ENCODE peak calls at places on chromosomes 7 and 10, in nine cellular contexts. S is uterus, H is ovary, M is tibial artery, P is fibroblast of lung, B is H1, G is stomach, R is neural progenitor cell, D is colonic mucosa. V is an unnamed sample. For H3K4me1, the result is how much of the 10 kb centered on the place peaks cover.

GRCh38 chr10:77643795-77644468 is 6.3 kb upstream of the KCNMA1 start:
- DNase-seq in S (peak), H (no peak), M (no peak), P (peak), B (no peak), G (peak), R (peak), D (peak), V (no peak)

GRCh38 chr7:55144333-55144954 is 125.6 kb downstream of the EGFR start:
- DNase-seq in S (no peak), H (no peak), M (no peak), P (no peak), B (no peak), G (no peak), R (peak), D (no peak), V (no peak)

GRCh38 chr10:29811751-29812427 is 177.1 kb upstream of the SVIL start:
- DNase-seq in S (peak), H (peak), M (peak), P (peak), B (no peak), G (no peak), R (no peak), D (peak), V (peak)

GRCh38 chr10:77532068-77532467 is 105.5 kb downstream of the KCNMA1 start:
- DNase-seq in S (no peak), H (no peak), M (peak), P (peak), B (no peak), G (no peak), R (no peak), D (no peak), V (no peak)

GRCh38 chr10:70474780-70475179 is 3.8 kb upstream of the PALD1 start:
- DNase-seq in S (no peak), H (no peak), M (no peak), P (no peak), B (no peak), G (no peak), R (no peak), D (no peak), V (no peak)

GRCh38 chr10:79445217-79445707 is at the start of gene ZCCHC24:
- DNase-seq in S (no peak), H (no peak), M (no peak), P (no peak), B (no peak), G (peak), R (no peak), D (peak), V (peak)

GRCh38 chr7:155824195-155824915 is 12.1 kb upstream of the SHH start:
- DNase-seq in S (no peak), H (no peak), M (no peak), P (peak), B (no peak), G (peak), R (no peak), D (peak), V (no peak)

GRCh38 chr7:23062452-23062851 is 43.1 kb upstream of the KLHL7 start:
- DNase-seq in S (no peak), H (no peak), M (no peak), P (peak), B (no peak), G (no peak), R (no peak), D (no peak), V (no peak)

GRCh38 chr10:26507441-26507840 is 69.3 kb downstream of the APBB1IP start:
- DNase-seq in S (no peak), H (no peak), M (no peak), P (no peak), B (no peak), G (no peak), R (no peak), D (no peak), V (no peak)

GRCh38 chr7:13778967-13779366 is 210.5 kb downstream of the ETV1 start:
- DNase-seq in S (no peak), H (no peak), M (no peak), P (peak), B (no peak), G (no peak), R (no peak), D (no peak), V (no peak)

GRCh38 chr10:107126668-107127067 is 37.8 kb downstream of the SORCS1 start:
- DNase-seq in S (no peak), H (no peak), M (no peak), P (no peak), B (no peak), G (no peak), R (no peak), D (no peak), V (no peak)

GRCh38 chr7:84506151-84506550 is 311.6 kb upstream of the SEMA3A start:
- DNase-seq in S (no peak), H (no peak), M (no peak), P (peak), B (no peak), G (no peak), R (no peak), D (no peak), V (no peak)

GRCh38 chr10:6491841-6492609 is 88.1 kb downstream of the PRKCQ start:
- DNase-seq in S (no peak), H (no peak), M (no peak), P (no peak), B (no peak), G (no peak), R (no peak), D (no peak), V (no peak)

GRCh38 chr7:89027781-89028180 is 232.2 kb upstream of the TEX47 start:
- DNase-seq in S (no peak), H (no peak), M (no peak), P (no peak), B (no peak), G (no peak), R (no peak), D (no peak), V (no peak)

GRCh38 chr10:103812431-103812830 is 42.9 kb downstream of the SH3PXD2A start:
- DNase-seq in S (no peak), H (no peak), M (no peak), P (no peak), B (no peak), G (no peak), R (no peak), D (peak), V (no peak)

GRCh38 chr10:21363753-21364104 is 161.8 kb downstream of the SKIDA1 start:
- DNase-seq in S (no peak), H (no peak), M (no peak), P (no peak), B (no peak), G (no peak), R (no peak), D (no peak), V (no peak)

GRCh38 chr7:135320277-135320676 is 86.6 kb downstream of the STRA8 start:
- DNase-seq in S (peak), H (peak), M (peak), P (peak), B (no peak), G (peak), R (no peak), D (peak), V (peak)

GRCh38 chr10:105189464-105189800 is 548.3 kb downstream of the SORCS3 start:
- DNase-seq in S (no peak), H (no peak), M (no peak), P (peak), B (no peak), G (no peak), R (no peak), D (no peak), V (no peak)

GRCh38 chr10:30493609-30494530 is 59.9 kb downstream of the MAP3K8 start:
- DNase-seq in S (peak), H (no peak), M (peak), P (peak), B (no peak), G (no peak), R (no peak), D (peak), V (peak)

GRCh38 chr10:110845756-110846620 is 25.7 kb upstream of the PDCD4 start:
- DNase-seq in S (peak), H (no peak), M (no peak), P (no peak), B (no peak), G (peak), R (no peak), D (peak), V (no peak)

GRCh38 chr10:10222288-10222945 is 795.3 kb upstream of the CELF2 start:
- DNase-seq in S (no peak), H (no peak), M (no peak), P (peak), B (no peak), G (no peak), R (no peak), D (no peak), V (no peak)

GRCh38 chr7:38190010-38190409 is 12.0 kb downstream of the STARD3NL start:
- DNase-seq in S (no peak), H (no peak), M (no peak), P (peak), B (no peak), G (no peak), R (no peak), D (no peak), V (no peak)

GRCh38 chr10:103618027-103618385 is 124.5 kb downstream of the NEURL1 start:
- DNase-seq in S (no peak), H (no peak), M (no peak), P (no peak), B (no peak), G (no peak), R (no peak), D (no peak), V (no peak)

GRCh38 chr10:126391162-126391880 is 3.0 kb upstream of the ADAM12 start:
- DNase-seq in S (no peak), H (peak), M (no peak), P (peak), B (no peak), G (no peak), R (no peak), D (no peak), V (no peak)

GRCh38 chr10:132468201-132468600 is 69.4 kb upstream of the INPP5A start:
- DNase-seq in S (peak), H (no peak), M (no peak), P (no peak), B (no peak), G (no peak), R (no peak), D (no peak), V (no peak)

GRCh38 chr10:132468651-132469050 is 68.9 kb upstream of the INPP5A start:
- DNase-seq in S (no peak), H (no peak), M (no peak), P (no peak), B (no peak), G (no peak), R (no peak), D (no peak), V (no peak)

GRCh38 chr10:132470306-132471124 is 67.1 kb upstream of the INPP5A start:
- DNase-seq in S (no peak), H (no peak), M (no peak), P (peak), B (no peak), G (no peak), R (no peak), D (no peak), V (no peak)

GRCh38 chr10:132471125-132471451 is 66.5 kb upstream of the INPP5A start:
- DNase-seq in S (no peak), H (no peak), M (no peak), P (no peak), B (no peak), G (no peak), R (no peak), D (no peak), V (no peak)

DNA sequence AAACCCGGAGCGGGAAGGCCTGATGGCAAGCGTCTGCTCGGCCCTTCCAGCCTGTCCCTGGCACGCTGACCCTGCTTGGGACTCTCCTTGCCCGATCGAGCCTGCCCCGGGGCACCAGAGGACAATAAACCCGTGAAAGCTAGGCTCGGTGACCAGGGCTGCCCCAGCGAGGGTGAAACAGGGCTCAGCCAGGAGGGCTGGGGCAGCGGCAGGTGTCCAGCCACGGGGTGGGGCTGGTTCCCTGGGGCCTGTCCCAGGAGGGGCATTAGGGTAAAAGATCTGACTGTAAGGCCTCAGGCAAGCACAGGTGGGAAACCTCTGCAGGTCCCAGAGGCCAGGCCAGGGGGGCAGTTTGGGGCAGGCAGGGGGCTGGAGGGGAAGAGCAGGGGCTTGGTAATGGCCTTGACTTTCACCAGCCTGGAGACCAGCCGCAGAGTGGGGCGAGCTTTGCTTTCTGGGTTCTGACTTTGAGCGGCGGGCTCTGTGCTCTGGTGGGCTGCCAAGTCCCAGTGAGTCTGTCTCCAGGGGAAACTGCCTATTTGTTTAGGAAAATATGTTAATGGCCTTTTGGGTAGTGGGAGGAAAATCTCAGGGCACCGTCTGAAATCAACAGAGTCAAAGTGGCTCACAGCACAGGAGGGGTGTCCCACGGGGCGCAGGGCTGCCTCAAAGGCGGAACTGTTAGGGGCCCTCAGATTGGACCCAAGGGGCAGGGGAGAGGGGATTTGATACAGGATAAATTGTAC is 68.2 kb upstream of the INPP5A start:
- DNase-seq in S (peak), H (peak), M (no peak), P (no peak), B (no peak), G (no peak), R (no peak), D (no peak), V (no peak)
- TF ChIP-seq CTCF in S (no peak), H (no peak), M (no peak), P (no peak), B (no peak), G (no peak), R (no peak), D (no peak), V (no peak)

GRCh38 chr7:1058821-1059199 is 14.5 kb downstream of the GPR146 start:
- DNase-seq in S (no peak), H (no peak), M (no peak), P (no peak), B (no peak), G (no peak), R (peak), D (no peak), V (no peak)

GRCh38 chr7:1061180-1061579 is 16.8 kb downstream of the GPR146 start:
- DNase-seq in S (no peak), H (no peak), M (no peak), P (no peak), B (no peak), G (no peak), R (no peak), D (no peak), V (no peak)

GRCh38 chr7:1059200-1060091 is 15.1 kb downstream of the GPR146 start:
- DNase-seq in S (no peak), H (no peak), M (no peak), P (no peak), B (peak), G (peak), R (peak), D (no peak), V (no peak)

GRCh38 chr7:1062296-1063294 is 18.2 kb downstream of the GPR146 start:
- DNase-seq in S (no peak), H (no peak), M (no peak), P (no peak), B (no peak), G (no peak), R (no peak), D (no peak), V (no peak)

GRCh38 chr7:1060315-1061080 is 16.2 kb downstream of the GPR146 start:
- DNase-seq in S (no peak), H (no peak), M (peak), P (no peak), B (no peak), G (peak), R (peak), D (no peak), V (no peak)
- H3K4me1 ChIP-seq in S (under half), H (under half), M (under half), P (under half), B (under half), G (half or more), R (under half), D (under half), V (under half)

DNA sequence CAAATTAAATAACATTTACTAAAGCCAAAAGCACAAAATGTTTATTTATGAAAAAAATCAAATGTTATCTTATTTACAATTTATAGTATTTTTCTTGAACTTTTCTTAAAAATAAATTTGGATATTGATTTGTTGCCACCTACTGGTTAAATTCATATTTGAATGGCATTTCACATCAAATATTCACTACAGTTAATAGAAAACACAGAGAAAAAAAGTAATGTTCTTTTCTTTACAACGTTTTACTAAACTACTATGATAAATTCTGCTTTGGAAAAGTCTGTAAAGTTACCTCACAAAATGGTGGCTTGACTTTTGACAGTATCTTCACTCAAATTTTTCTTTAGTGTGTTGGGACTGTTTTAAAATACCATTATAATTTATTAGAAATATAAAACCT is 52.7 kb downstream of the SRPK2 start:
- DNase-seq in S (no peak), H (no peak), M (no peak), P (no peak), B (no peak), G (no peak), R (no peak), D (no peak), V (no peak)
- TF ChIP-seq CTCF in S (peak), H (no peak), M (peak), P (no peak), B (no peak), G (no peak), R (peak), D (peak), V (peak)

GRCh38 chr7:44051611-44052220 is 7.2 kb downstream of the DBNL start:
- DNase-seq in S (peak), H (peak), M (no peak), P (no peak), B (no peak), G (no peak), R (no peak), D (no peak), V (peak)
- H3K4me1 ChIP-seq in S (under half), H (under half), M (under half), P (under half), B (under half), G (under half), R (under half), D (under half), V (under half)

GRCh38 chr10:91856637-91857036 is 52.6 kb downstream of the FGFBP3 start:
- DNase-seq in S (no peak), H (no peak), M (no peak), P (no peak), B (no peak), G (no peak), R (peak), D (no peak), V (no peak)
- TF ChIP-seq CTCF in S (no peak), H (no peak), M (no peak), P (peak), B (no peak), G (no peak), R (peak), D (no peak), V (peak)

DNA sequence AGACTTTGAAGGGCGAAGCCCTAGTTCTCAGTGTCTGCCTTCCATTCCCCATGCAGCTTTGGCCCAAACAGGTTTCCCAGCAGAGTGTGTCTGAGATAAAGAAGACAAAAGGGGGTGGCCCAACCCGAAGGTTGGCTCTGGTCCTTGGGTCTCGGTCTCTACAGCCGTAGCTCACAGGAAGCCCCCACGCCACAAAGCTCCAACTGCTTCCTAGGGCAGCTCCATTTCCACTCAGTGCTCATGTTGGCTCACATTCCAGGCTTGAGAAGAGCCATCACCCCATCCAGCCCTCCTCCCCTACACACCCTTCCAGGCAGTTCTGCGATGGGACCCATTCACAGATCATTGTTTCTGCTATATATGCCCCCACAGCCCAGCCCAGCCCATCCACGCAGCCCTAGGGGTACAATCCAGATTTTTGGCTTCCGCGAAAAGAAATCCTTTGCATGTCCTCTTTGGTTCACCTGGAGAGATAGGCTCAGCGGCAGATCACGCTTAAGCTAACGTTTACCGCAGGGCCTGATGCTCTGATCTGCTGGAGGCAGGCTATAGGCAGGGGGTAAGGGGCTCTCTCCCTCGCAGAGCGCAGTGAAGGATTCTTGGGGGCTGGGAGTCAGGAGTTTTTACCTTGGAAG is 6.2 kb upstream of the HOXA11 start:
- DNase-seq in S (peak), H (no peak), M (peak), P (no peak), B (no peak), G (peak), R (no peak), D (peak), V (no peak)
- H3K4me1 ChIP-seq in S (under half), H (under half), M (under half), P (under half), B (under half), G (under half), R (under half), D (under half), V (under half)

GRCh38 chr7:111855842-111856227 is 293.5 kb upstream of the IMMP2L start:
- DNase-seq in S (no peak), H (no peak), M (no peak), P (peak), B (no peak), G (no peak), R (peak), D (no peak), V (no peak)
- TF ChIP-seq CTCF in S (no peak), H (no peak), M (no peak), P (no peak), B (peak), G (no peak), R (peak), D (no peak), V (no peak)

GRCh38 chr7:93147358-93147757 is 827 bp downstream of the SAMD9L start:
- DNase-seq in S (no peak), H (no peak), M (no peak), P (peak), B (no peak), G (peak), R (no peak), D (peak), V (no peak)
- H3K4me1 ChIP-seq in S (under half), H (under half), M (under half), P (under half), B (under half), G (under half), R (under half), D (under half), V (under half)